ENCODE peak calls at places on chromosome 6, in seven cellular contexts. One of them, this sample, is unnamed.

GRCh38 chr6:108616973-108617372 is 56.3 kb downstream of the FOXO3 start:
- DNase-seq in renal cortical epithelial cell: no peak
- DNase-seq in ascending aorta: no peak
- DNase-seq in activated naive CD4-positive, alpha-beta T cell treated with anti-CD3 and anti-CD28 coated beads, Interleukin-2, amount 10 ng/mL, durations not matched to agents 7 days and 5 days: no peak
- DNase-seq in natural killer cell: no peak
- DNase-seq in T1000: no peak
- DNase-seq in Right ventricle myocardium inferior: no peak
- DNase-seq in this sample: no peak

GRCh38 chr6:16179970-16180431 is 51.1 kb downstream of the MYLIP start:
- DNase-seq in Right ventricle myocardium inferior: no peak
- DNase-seq in renal cortical epithelial cell: no peak
- DNase-seq in T1000: no peak
- DNase-seq in natural killer cell: peak
- DNase-seq in activated naive CD4-positive, alpha-beta T cell treated with anti-CD3 and anti-CD28 coated beads, Interleukin-2, amount 10 ng/mL, durations not matched to agents 7 days and 5 days: peak
- DNase-seq in ascending aorta: no peak
- DNase-seq in this sample: no peak

GRCh38 chr6:34235605-34236422 is 859 bp upstream of the HMGA1 start:
- DNase-seq in ascending aorta: no peak
- DNase-seq in activated naive CD4-positive, alpha-beta T cell treated with anti-CD3 and anti-CD28 coated beads, Interleukin-2, amount 10 ng/mL, durations not matched to agents 7 days and 5 days: peak
- DNase-seq in Right ventricle myocardium inferior: peak
- DNase-seq in T1000: peak
- DNase-seq in natural killer cell: peak
- DNase-seq in renal cortical epithelial cell: peak
- DNase-seq in this sample: peak

GRCh38 chr6:130118236-130118635 is 99.9 kb downstream of the L3MBTL3 start:
- DNase-seq in T1000: no peak
- DNase-seq in ascending aorta: no peak
- DNase-seq in renal cortical epithelial cell: peak
- DNase-seq in activated naive CD4-positive, alpha-beta T cell treated with anti-CD3 and anti-CD28 coated beads, Interleukin-2, amount 10 ng/mL, durations not matched to agents 7 days and 5 days: no peak
- DNase-seq in natural killer cell: no peak
- DNase-seq in Right ventricle myocardium inferior: no peak
- DNase-seq in this sample: no peak

GRCh38 chr6:20497200-20497820 is 36.9 kb upstream of the CDKAL1 start:
- DNase-seq in renal cortical epithelial cell: peak
- DNase-seq in natural killer cell: no peak
- DNase-seq in activated naive CD4-positive, alpha-beta T cell treated with anti-CD3 and anti-CD28 coated beads, Interleukin-2, amount 10 ng/mL, durations not matched to agents 7 days and 5 days: no peak
- DNase-seq in ascending aorta: no peak
- DNase-seq in T1000: no peak
- DNase-seq in Right ventricle myocardium inferior: no peak
- DNase-seq in this sample: no peak

GRCh38 chr6:119602215-119603178 is 252.9 kb upstream of the MAN1A1 start:
- DNase-seq in T1000: no peak
- DNase-seq in Right ventricle myocardium inferior: no peak
- DNase-seq in ascending aorta: no peak
- DNase-seq in natural killer cell: no peak
- DNase-seq in renal cortical epithelial cell: no peak
- DNase-seq in activated naive CD4-positive, alpha-beta T cell treated with anti-CD3 and anti-CD28 coated beads, Interleukin-2, amount 10 ng/mL, durations not matched to agents 7 days and 5 days: no peak
- DNase-seq in this sample: no peak

GRCh38 chr6:18861182-18861581 is 474.0 kb downstream of the RNF144B start:
- DNase-seq in Right ventricle myocardium inferior: no peak
- DNase-seq in renal cortical epithelial cell: no peak
- DNase-seq in ascending aorta: no peak
- DNase-seq in T1000: no peak
- DNase-seq in activated naive CD4-positive, alpha-beta T cell treated with anti-CD3 and anti-CD28 coated beads, Interleukin-2, amount 10 ng/mL, durations not matched to agents 7 days and 5 days: no peak
- DNase-seq in natural killer cell: no peak
- DNase-seq in this sample: no peak

GRCh38 chr6:148508401-148509151 is 165.9 kb downstream of the SASH1 start:
- DNase-seq in renal cortical epithelial cell: peak
- DNase-seq in activated naive CD4-positive, alpha-beta T cell treated with anti-CD3 and anti-CD28 coated beads, Interleukin-2, amount 10 ng/mL, durations not matched to agents 7 days and 5 days: no peak
- DNase-seq in ascending aorta: no peak
- DNase-seq in natural killer cell: no peak
- DNase-seq in T1000: peak
- DNase-seq in Right ventricle myocardium inferior: no peak
- DNase-seq in this sample: no peak

GRCh38 chr6:3227363-3228045 is at the start of gene TUBB2B:
- DNase-seq in natural killer cell: no peak
- DNase-seq in Right ventricle myocardium inferior: no peak
- DNase-seq in T1000: no peak
- DNase-seq in ascending aorta: no peak
- DNase-seq in renal cortical epithelial cell: no peak
- DNase-seq in activated naive CD4-positive, alpha-beta T cell treated with anti-CD3 and anti-CD28 coated beads, Interleukin-2, amount 10 ng/mL, durations not matched to agents 7 days and 5 days: no peak
- DNase-seq in this sample: peak

GRCh38 chr6:138099832-138100231 is 7.4 kb downstream of the PERP start:
- DNase-seq in natural killer cell: no peak
- DNase-seq in activated naive CD4-positive, alpha-beta T cell treated with anti-CD3 and anti-CD28 coated beads, Interleukin-2, amount 10 ng/mL, durations not matched to agents 7 days and 5 days: no peak
- DNase-seq in Right ventricle myocardium inferior: no peak
- DNase-seq in renal cortical epithelial cell: peak
- DNase-seq in ascending aorta: no peak
- DNase-seq in T1000: no peak
- DNase-seq in this sample: no peak

GRCh38 chr6:37479266-37479854 is 20.3 kb downstream of the CCDC167 start:
- DNase-seq in activated naive CD4-positive, alpha-beta T cell treated with anti-CD3 and anti-CD28 coated beads, Interleukin-2, amount 10 ng/mL, durations not matched to agents 7 days and 5 days: no peak
- DNase-seq in Right ventricle myocardium inferior: no peak
- DNase-seq in ascending aorta: no peak
- DNase-seq in T1000: no peak
- DNase-seq in natural killer cell: no peak
- DNase-seq in renal cortical epithelial cell: no peak
- DNase-seq in this sample: no peak

This sample was measured in right cardiac atrium.